ENCODE peak calls at places on chromosomes 3 and 15, in seven cellular contexts. M is activated gamma-delta T cell treated with Interleukin-2 at 50 U/mL for 16 hours; Z is skeletal muscle cell; X is ELF-1; T is hypothalamus; V is naive thymus-derived CD4-positive, alpha-beta T cell; C is stimulated activated CD4-positive, alpha-beta T cell treated with anti-CD3 and anti-CD28 coated beads, Interleukin-4, amount 100 ng/mL, for 1 hour. I is an unnamed sample.

GRCh38 chr15:75637245-75638009 is 2.6 kb downstream of the IMP3 start:
- DNase-seq in C (no peak), T (no peak), X (no peak), Z (no peak), V (no peak), M (no peak), I (no peak)

GRCh38 chr3:126452213-126452612 is 23.5 kb downstream of the ZXDC start:
- DNase-seq in T (no peak), X (no peak), V (no peak), C (no peak), M (no peak), Z (no peak), I (no peak)

GRCh38 chr3:73511555-73511954 is 113.2 kb downstream of the PDZRN3 start:
- DNase-seq in X (peak), C (no peak), Z (no peak), T (peak), V (no peak), M (no peak), I (no peak)

GRCh38 chr3:85726241-85726640 is 767.5 kb downstream of the CADM2 start:
- DNase-seq in M (no peak), Z (no peak), C (no peak), X (no peak), T (no peak), V (no peak), I (no peak)

GRCh38 chr15:85759391-85759790 is 35.3 kb downstream of the KLHL25 start:
- DNase-seq in M (no peak), Z (no peak), V (no peak), C (no peak), T (peak), X (no peak), I (no peak)

GRCh38 chr3:8990266-8991215 is 27.3 kb upstream of the RAD18 start:
- DNase-seq in M (no peak), T (no peak), Z (peak), C (no peak), X (no peak), V (no peak), I (no peak)

GRCh38 chr3:167866321-167866720 is 130.8 kb downstream of the SERPINI1 start:
- DNase-seq in C (no peak), T (no peak), X (no peak), V (no peak), M (no peak), Z (no peak), I (peak)

GRCh38 chr3:152160350-152161011 is 108.2 kb upstream of the MBNL1 start:
- DNase-seq in V (no peak), X (no peak), T (no peak), C (no peak), M (no peak), Z (no peak), I (no peak)

GRCh38 chr3:170055209-170055608 is 17.4 kb downstream of the GPR160 start:
- DNase-seq in T (no peak), X (no peak), M (no peak), C (no peak), V (no peak), Z (peak), I (no peak)

GRCh38 chr15:61671736-61672135 is 388.5 kb downstream of the VPS13C start:
- DNase-seq in M (no peak), V (no peak), Z (no peak), C (no peak), X (no peak), T (no peak), I (no peak)

GRCh38 chr3:33440578-33441321 is 545 bp upstream of the UBP1 start:
- DNase-seq in C (no peak), M (peak), X (peak), V (peak), T (no peak), Z (peak), I (peak)

GRCh38 chr15:70236306-70237103 is 138.8 kb upstream of the TLE3 start:
- DNase-seq in M (no peak), V (no peak), X (no peak), C (no peak), T (no peak), Z (peak), I (no peak)

GRCh38 chr3:131217296-131217741 is 164.3 kb upstream of the NUDT16 start:
- DNase-seq in Z (peak), M (no peak), T (no peak), X (no peak), C (no peak), V (no peak), I (no peak)

GRCh38 chr3:11535207-11535960 is 108.3 kb downstream of the VGLL4 start:
- DNase-seq in V (no peak), T (no peak), X (no peak), Z (no peak), M (no peak), C (no peak), I (no peak)

GRCh38 chr3:73808862-73809509 is 184.2 kb upstream of the PDZRN3 start:
- DNase-seq in M (no peak), X (no peak), T (no peak), V (no peak), C (no peak), Z (no peak), I (peak)

GRCh38 chr3:105867690-105868449 is 942 bp downstream of the CBLB start:
- DNase-seq in V (peak), Z (no peak), M (no peak), X (no peak), T (no peak), C (no peak), I (peak)

GRCh38 chr15:74318376-74319137 is 48.9 kb downstream of the CYP11A1 start:
- DNase-seq in C (no peak), T (no peak), X (no peak), V (no peak), Z (no peak), M (no peak), I (no peak)

GRCh38 chr3:38003371-38003816 is 12.8 kb downstream of the VILL start:
- DNase-seq in M (peak), T (peak), Z (no peak), X (peak), C (peak), V (peak), I (peak)

GRCh38 chr3:158185711-158186110 is 75.8 kb downstream of the RSRC1 start:
- DNase-seq in M (no peak), X (no peak), Z (no peak), C (no peak), V (no peak), T (no peak), I (no peak)

GRCh38 chr15:80948651-80949292 is 40.8 kb downstream of the MESD start:
- DNase-seq in C (no peak), Z (no peak), T (no peak), M (no peak), V (no peak), X (no peak), I (no peak)

GRCh38 chr15:77596821-77597803 is 35.6 kb downstream of the LINGO1 start:
- DNase-seq in M (no peak), C (no peak), V (no peak), T (no peak), Z (no peak), X (no peak), I (no peak)

GRCh38 chr3:114727373-114727772 is 419.7 kb downstream of the ZBTB20 start:
- DNase-seq in M (no peak), C (no peak), Z (no peak), T (no peak), V (no peak), X (no peak), I (no peak)

GRCh38 chr3:121467085-121467484 is 78.7 kb downstream of the POLQ start:
- DNase-seq in V (no peak), M (no peak), X (no peak), T (no peak), C (no peak), Z (no peak), I (no peak)

I was measured in OCI-M1.